ENCODE peak calls at places on chromosomes 11 and 22, in four cellular contexts. O, M, Z and J are unnamed samples.

GRCh38 chr11:122998727-122999370 is 17.2 kb upstream of the BSX start:
- DNase-seq in O (no peak), M (no peak), Z (no peak), J (no peak)

GRCh38 chr11:119795231-119795630 is 66.2 kb upstream of the NECTIN1 start:
- DNase-seq in O (no peak), Z (no peak), M (no peak), J (no peak)

GRCh38 chr22:50299724-50300619 is 7.5 kb downstream of the PLXNB2 start:
- DNase-seq in Z (no peak), O (no peak), M (no peak), J (no peak)

GRCh38 chr11:125514336-125515101 is 18.5 kb upstream of the FEZ1 start:
- DNase-seq in O (peak; percentile 92), M (no peak), Z (no peak), J (no peak)

GRCh38 chr11:10725907-10726253 is 25.2 kb upstream of the CTR9 start:
- DNase-seq in M (no peak), O (no peak), Z (no peak), J (no peak)

GRCh38 chr11:6594142-6594768 is 9.2 kb downstream of the RRP8 start:
- DNase-seq in Z (peak; percentile 6), M (no peak), O (no peak), J (no peak)

GRCh38 chr11:86458294-86459001 is 83.8 kb downstream of the CCDC81 start:
- DNase-seq in O (no peak), M (no peak), Z (no peak), J (no peak)

GRCh38 chr22:38110863-38111852 is 674 bp upstream of the BAIAP2L2 start:
- DNase-seq in O (no peak), M (no peak), Z (no peak), J (no peak)

GRCh38 chr11:10660323-10660722 is 33.2 kb downstream of the IRAG1 start:
- DNase-seq in M (no peak), O (no peak), Z (no peak), J (no peak)

GRCh38 chr11:39965701-39966100 is 1493.8 kb downstream of the LRRC4C start:
- DNase-seq in M (no peak), O (no peak), Z (no peak), J (no peak)

GRCh38 chr22:31833930-31834329 is 80.1 kb downstream of the DEPDC5 start:
- DNase-seq in Z (no peak), O (no peak), M (no peak), J (no peak)

GRCh38 chr22:50656122-50657070 is 16.2 kb upstream of the SHANK3 start:
- DNase-seq in M (no peak), Z (peak; percentile 68), O (no peak), J (no peak)

GRCh38 chr22:23035557-23036277 is 34.6 kb upstream of the GNAZ start:
- DNase-seq in O (peak; percentile 13), M (no peak), Z (no peak), J (no peak)

GRCh38 chr22:42813501-42813900 is 43.6 kb downstream of the ARFGAP3 start:
- DNase-seq in Z (no peak), O (no peak), M (no peak), J (no peak)

GRCh38 chr22:35057155-35057554 is 8.8 kb upstream of the ISX start:
- DNase-seq in O (no peak), M (no peak), Z (no peak), J (no peak)

GRCh38 chr11:40291304-40292100 is 1168.0 kb downstream of the LRRC4C start:
- DNase-seq in O (no peak), M (no peak), Z (no peak), J (no peak)

GRCh38 chr11:94128171-94128745 is 383 bp upstream of the PANX1 start:
- DNase-seq in M (no peak), Z (peak; percentile 58), O (no peak), J (no peak)

GRCh38 chr11:94767701-94768601 is at the start of gene AMOTL1:
- DNase-seq in M (peak; percentile 87), O (no peak), Z (peak; percentile 87), J (peak; percentile 4)

GRCh38 chr11:131943296-131943695 is 572.9 kb downstream of the NTM start:
- DNase-seq in O (no peak), Z (no peak), M (no peak), J (no peak)

GRCh38 chr22:37235897-37236607 is 8.0 kb downstream of the RAC2 start:
- DNase-seq in M (no peak), O (no peak), Z (no peak), J (no peak)

GRCh38 chr22:46974631-46975585 is 212.5 kb downstream of the TBC1D22A start:
- DNase-seq in O (no peak), M (no peak), Z (no peak), J (no peak)

GRCh38 chr11:36164522-36165250 is 124.5 kb downstream of the COMMD9 start:
- DNase-seq in O (no peak), Z (no peak), M (no peak), J (no peak)

GRCh38 chr22:38353701-38354100 is 36.5 kb upstream of the CSNK1E start:
- DNase-seq in M (no peak), O (no peak), Z (no peak), J (no peak)

GRCh38 chr11:34495724-34496377 is 17.7 kb downstream of the ELF5 start:
- DNase-seq in M (no peak), O (no peak), Z (no peak), J (no peak)

GRCh38 chr22:24444729-24445466 is 17.5 kb downstream of the ADORA2A start:
- DNase-seq in M (peak; percentile 51), O (no peak), Z (no peak), J (no peak)

GRCh38 chr11:75241906-75242644 is 1.5 kb downstream of the TPBGL start:
- DNase-seq in Z (peak; percentile 11), M (no peak), O (no peak), J (no peak)

GRCh38 chr11:65428578-65429068 is 6.0 kb downstream of the NEAT1 start:
- DNase-seq in M (peak; percentile 48), O (no peak), Z (peak; percentile 19), J (no peak)

GRCh38 chr11:125165664-125166346 is 1.3 kb downstream of the PKNOX2 start:
- DNase-seq in Z (no peak), M (no peak), O (no peak), J (no peak)

GRCh38 chr11:121723261-121723741 is 270.5 kb upstream of the SORL1-AS1 start:
- DNase-seq in M (peak; percentile 43), O (no peak), Z (peak; percentile 23), J (no peak)

GRCh38 chr22:44632823-44633478 is 69.1 kb upstream of the PRR5 start:
- DNase-seq in O (no peak), Z (no peak), M (no peak), J (no peak)

GRCh38 chr11:119147604-119148333 is 1.1 kb upstream of the ABCG4 start:
- DNase-seq in M (no peak), Z (no peak), O (no peak), J (no peak)

GRCh38 chr11:126790550-126790981 is 210.0 kb downstream of the KIRREL3 start:
- DNase-seq in Z (no peak), O (no peak), M (no peak), J (no peak)

GRCh38 chr22:45196926-45197605 is 33.3 kb downstream of the NUP50 start:
- DNase-seq in Z (no peak), O (no peak), M (no peak), J (no peak)

GRCh38 chr22:22113701-22114100 is 130.9 kb upstream of the VPREB1 start:
- DNase-seq in Z (no peak), O (no peak), M (no peak), J (no peak)

GRCh38 chr22:19879651-19879995 is 24.9 kb upstream of the GNB1L start:
- DNase-seq in O (no peak), M (no peak), Z (no peak), J (no peak)

GRCh38 chr11:77471520-77472234 is 2.2 kb downstream of the PAK1 start:
- DNase-seq in O (no peak), Z (no peak), M (peak; percentile 46), J (no peak)

GRCh38 chr11:68924073-68924925 is 20.6 kb downstream of the IGHMBP2 start:
- DNase-seq in M (no peak), Z (no peak), O (no peak), J (no peak)

GRCh38 chr22:45876136-45877035 is 100.6 kb downstream of the WNT7B start:
- DNase-seq in M (peak; percentile 11), O (no peak), Z (no peak), J (no peak)

GRCh38 chr11:15148181-15148580 is 33.5 kb downstream of the INSC start:
- DNase-seq in Z (no peak), O (no peak), M (no peak), J (no peak)

GRCh38 chr11:34671117-34671516 is 50.2 kb downstream of the EHF start:
- DNase-seq in O (no peak), M (no peak), Z (no peak), J (no peak)

GRCh38 chr11:67251841-67252240 is 14.4 kb upstream of the GRK2 start:
- DNase-seq in O (no peak), Z (no peak), M (no peak), J (no peak)
- TF ChIP-seq POLR2A in O (no peak), Z (no peak), M (no peak), J (no peak)

GRCh38 chr22:28900379-28900778 is 17.0 kb downstream of the ZNRF3 start:
- DNase-seq in O (no peak), M (no peak), Z (no peak), J (no peak)
- H3K4me1 ChIP-seq in O (no peaks in the 10 kb centered on the region), M (peaks cover 32% of the 10 kb centered on the region), Z (peaks cover 11% of the 10 kb centered on the region), J (peaks cover 33% of the 10 kb centered on the region)

GRCh38 chr11:1087961-1088926 is 13.6 kb downstream of the MUC2 start:
- DNase-seq in M (peak; percentile 82), O (no peak), Z (no peak), J (no peak)

GRCh38 chr11:1088927-1089737 is 14.5 kb downstream of the MUC2 start:
- DNase-seq in O (no peak), M (no peak), Z (no peak), J (no peak)

GRCh38 chr11:1085440-1086170 is 10.9 kb downstream of the MUC2 start:
- DNase-seq in Z (no peak), O (no peak), M (no peak), J (no peak)

GRCh38 chr11:1086171-1087102 is 11.8 kb downstream of the MUC2 start:
- DNase-seq in M (no peak), Z (no peak), O (no peak), J (no peak)

GRCh38 chr11:1087279-1087960 is 12.7 kb downstream of the MUC2 start:
- DNase-seq in Z (no peak), O (no peak), M (no peak), J (no peak)
- TF ChIP-seq POLR2A in Z (no peak), O (no peak), M (no peak), J (no peak)

GRCh38 chr22:27872488-27872887 is 46.6 kb downstream of the PITPNB start:
- DNase-seq in M (no peak), Z (no peak), O (no peak), J (no peak)

GRCh38 chr22:27873476-27873875 is 45.6 kb downstream of the PITPNB start:
- DNase-seq in O (no peak), M (peak; percentile 67), Z (no peak), J (no peak)

GRCh38 chr22:27868738-27869282 is 50.2 kb downstream of the PITPNB start:
- DNase-seq in Z (no peak), M (no peak), O (no peak), J (no peak)

GRCh38 chr22:27870234-27871191 is 48.5 kb downstream of the PITPNB start:
- DNase-seq in Z (no peak), O (no peak), M (no peak), J (no peak)

GRCh38 chr22:27871306-27872014 is 47.6 kb downstream of the PITPNB start:
- DNase-seq in Z (no peak), O (no peak), M (no peak), J (no peak)
- H3K4me1 ChIP-seq in Z (no peaks in the 10 kb centered on the region), O (peaks cover 23% of the 10 kb centered on the region), M (peaks cover 62% of the 10 kb centered on the region), J (peaks cover 33% of the 10 kb centered on the region)